ENCODE peak calls at places on chromosomes 16 and 17, in eight cellular contexts. One of them, this sample, is unnamed. For H3K4me1, the result is how much of the 10 kb centered on the place peaks cover.

GRCh38 chr17:35404360-35404759 is 27.9 kb downstream of the SLFN12 start:
- DNase-seq in astrocyte: no peak
- DNase-seq in aorta: no peak
- DNase-seq in tibial artery: no peak
- DNase-seq in Peyer's patch: no peak
- DNase-seq in left lung: no peak
- DNase-seq in heart right ventricle: no peak
- DNase-seq in effector memory CD4-positive, alpha-beta T cell: no peak
- DNase-seq in this sample: no peak

GRCh38 chr17:28335959-28336871 is 654 bp downstream of the TNFAIP1 start:
- DNase-seq in left lung: peak
- DNase-seq in effector memory CD4-positive, alpha-beta T cell: no peak
- DNase-seq in tibial artery: no peak
- DNase-seq in aorta: peak
- DNase-seq in astrocyte: peak
- DNase-seq in heart right ventricle: peak
- DNase-seq in Peyer's patch: no peak
- DNase-seq in this sample: no peak

GRCh38 chr17:58303981-58304734 is 23.4 kb upstream of the MPO start:
- DNase-seq in effector memory CD4-positive, alpha-beta T cell: peak
- DNase-seq in Peyer's patch: peak
- DNase-seq in aorta: no peak
- DNase-seq in astrocyte: no peak
- DNase-seq in heart right ventricle: no peak
- DNase-seq in left lung: no peak
- DNase-seq in tibial artery: no peak
- DNase-seq in this sample: peak

GRCh38 chr16:48194828-48195566 is 39.2 kb upstream of the ABCC12 start:
- DNase-seq in left lung: no peak
- DNase-seq in tibial artery: peak
- DNase-seq in astrocyte: peak
- DNase-seq in Peyer's patch: no peak
- DNase-seq in aorta: no peak
- DNase-seq in heart right ventricle: no peak
- DNase-seq in effector memory CD4-positive, alpha-beta T cell: no peak
- DNase-seq in this sample: no peak

GRCh38 chr16:31079342-31079944 is 5.2 kb downstream of the ZNF646 start:
- DNase-seq in tibial artery: no peak
- DNase-seq in aorta: no peak
- DNase-seq in astrocyte: no peak
- DNase-seq in Peyer's patch: no peak
- DNase-seq in effector memory CD4-positive, alpha-beta T cell: no peak
- DNase-seq in left lung: no peak
- DNase-seq in heart right ventricle: no peak
- DNase-seq in this sample: no peak

GRCh38 chr17:43536236-43537088 is 9.7 kb downstream of the ETV4 start:
- DNase-seq in aorta: no peak
- DNase-seq in astrocyte: peak
- DNase-seq in left lung: no peak
- DNase-seq in Peyer's patch: no peak
- DNase-seq in heart right ventricle: no peak
- DNase-seq in effector memory CD4-positive, alpha-beta T cell: no peak
- DNase-seq in tibial artery: no peak
- DNase-seq in this sample: no peak

GRCh38 chr16:75566889-75567255 is 693 bp downstream of the GABARAPL2 start:
- DNase-seq in effector memory CD4-positive, alpha-beta T cell: no peak
- DNase-seq in astrocyte: no peak
- DNase-seq in tibial artery: no peak
- DNase-seq in heart right ventricle: no peak
- DNase-seq in Peyer's patch: no peak
- DNase-seq in aorta: no peak
- DNase-seq in left lung: no peak
- DNase-seq in this sample: peak

GRCh38 chr17:38353084-38353604 is 1.5 kb downstream of the SOCS7 start:
- DNase-seq in aorta: no peak
- DNase-seq in astrocyte: no peak
- DNase-seq in tibial artery: no peak
- DNase-seq in heart right ventricle: no peak
- DNase-seq in effector memory CD4-positive, alpha-beta T cell: no peak
- DNase-seq in Peyer's patch: no peak
- DNase-seq in left lung: no peak
- DNase-seq in this sample: no peak

GRCh38 chr16:87332150-87332549 is 15.0 kb upstream of the C16orf95 start:
- DNase-seq in astrocyte: no peak
- DNase-seq in heart right ventricle: no peak
- DNase-seq in aorta: no peak
- DNase-seq in effector memory CD4-positive, alpha-beta T cell: no peak
- DNase-seq in left lung: no peak
- DNase-seq in tibial artery: no peak
- DNase-seq in Peyer's patch: no peak
- DNase-seq in this sample: no peak

GRCh38 chr17:31283841-31284240 is 13.2 kb downstream of the OMG start:
- DNase-seq in left lung: no peak
- DNase-seq in astrocyte: peak
- DNase-seq in Peyer's patch: no peak
- DNase-seq in aorta: no peak
- DNase-seq in effector memory CD4-positive, alpha-beta T cell: no peak
- DNase-seq in tibial artery: no peak
- DNase-seq in heart right ventricle: no peak
- DNase-seq in this sample: no peak

GRCh38 chr17:9074106-9074505 is 52.8 kb downstream of the NTN1 start:
- DNase-seq in heart right ventricle: no peak
- DNase-seq in aorta: peak
- DNase-seq in tibial artery: peak
- DNase-seq in effector memory CD4-positive, alpha-beta T cell: no peak
- DNase-seq in Peyer's patch: no peak
- DNase-seq in astrocyte: peak
- DNase-seq in left lung: no peak
- DNase-seq in this sample: no peak

GRCh38 chr16:13945734-13946490 is 26.0 kb downstream of the ERCC4 start:
- DNase-seq in Peyer's patch: no peak
- DNase-seq in heart right ventricle: no peak
- DNase-seq in effector memory CD4-positive, alpha-beta T cell: no peak
- DNase-seq in astrocyte: no peak
- DNase-seq in left lung: no peak
- DNase-seq in aorta: no peak
- DNase-seq in tibial artery: no peak
- DNase-seq in this sample: no peak

GRCh38 chr17:64087252-64088005 is 42.5 kb downstream of the ERN1 start:
- DNase-seq in tibial artery: no peak
- DNase-seq in heart right ventricle: no peak
- DNase-seq in left lung: peak
- DNase-seq in Peyer's patch: no peak
- DNase-seq in astrocyte: no peak
- DNase-seq in aorta: no peak
- DNase-seq in effector memory CD4-positive, alpha-beta T cell: no peak
- DNase-seq in this sample: no peak

GRCh38 chr16:57761957-57762356 is 26.4 kb downstream of the KATNB1 start:
- DNase-seq in effector memory CD4-positive, alpha-beta T cell: no peak
- DNase-seq in aorta: peak
- DNase-seq in heart right ventricle: no peak
- DNase-seq in astrocyte: no peak
- DNase-seq in tibial artery: no peak
- DNase-seq in Peyer's patch: no peak
- DNase-seq in left lung: no peak
- DNase-seq in this sample: no peak

GRCh38 chr16:1532081-1532760 is 1.2 kb upstream of the TMEM204 start:
- DNase-seq in effector memory CD4-positive, alpha-beta T cell: no peak
- DNase-seq in tibial artery: peak
- DNase-seq in heart right ventricle: peak
- DNase-seq in astrocyte: no peak
- DNase-seq in Peyer's patch: no peak
- DNase-seq in left lung: no peak
- DNase-seq in aorta: no peak
- DNase-seq in this sample: no peak

GRCh38 chr16:592518-593306 is 2.8 kb downstream of the RAB40C start:
- DNase-seq in Peyer's patch: peak
- DNase-seq in effector memory CD4-positive, alpha-beta T cell: no peak
- DNase-seq in aorta: peak
- DNase-seq in heart right ventricle: no peak
- DNase-seq in left lung: peak
- DNase-seq in tibial artery: no peak
- DNase-seq in astrocyte: no peak
- DNase-seq in this sample: no peak

GRCh38 chr16:60646631-60647030 is 1389.6 kb downstream of the CDH8 start:
- DNase-seq in effector memory CD4-positive, alpha-beta T cell: no peak
- DNase-seq in heart right ventricle: no peak
- DNase-seq in astrocyte: peak
- DNase-seq in Peyer's patch: no peak
- DNase-seq in tibial artery: no peak
- DNase-seq in left lung: no peak
- DNase-seq in aorta: no peak
- DNase-seq in this sample: no peak
- H3K4me1 ChIP-seq in effector memory CD4-positive, alpha-beta T cell: under half
- H3K4me1 ChIP-seq in heart right ventricle: under half
- H3K4me1 ChIP-seq in astrocyte: under half
- H3K4me1 ChIP-seq in Peyer's patch: under half
- H3K4me1 ChIP-seq in tibial artery: under half
- H3K4me1 ChIP-seq in left lung: under half
- H3K4me1 ChIP-seq in aorta: under half
- H3K4me1 ChIP-seq in this sample: under half

GRCh38 chr17:21214015-21214776 is at the start of gene TMEM11:
- DNase-seq in Peyer's patch: peak
- DNase-seq in aorta: peak
- DNase-seq in left lung: peak
- DNase-seq in astrocyte: peak
- DNase-seq in effector memory CD4-positive, alpha-beta T cell: peak
- DNase-seq in heart right ventricle: peak
- DNase-seq in tibial artery: peak
- DNase-seq in this sample: peak

GRCh38 chr17:21214777-21215541 is 998 bp upstream of the TMEM11 start:
- DNase-seq in heart right ventricle: peak
- DNase-seq in Peyer's patch: no peak
- DNase-seq in effector memory CD4-positive, alpha-beta T cell: no peak
- DNase-seq in aorta: no peak
- DNase-seq in tibial artery: peak
- DNase-seq in left lung: peak
- DNase-seq in astrocyte: peak
- DNase-seq in this sample: no peak

GRCh38 chr17:21211825-21212479 is 2.0 kb downstream of the TMEM11 start:
- DNase-seq in tibial artery: no peak
- DNase-seq in heart right ventricle: no peak
- DNase-seq in effector memory CD4-positive, alpha-beta T cell: no peak
- DNase-seq in left lung: no peak
- DNase-seq in astrocyte: no peak
- DNase-seq in aorta: no peak
- DNase-seq in Peyer's patch: peak
- DNase-seq in this sample: no peak

GRCh38 chr17:21213005-21213404 is 956 bp downstream of the TMEM11 start:
- DNase-seq in Peyer's patch: no peak
- DNase-seq in heart right ventricle: no peak
- DNase-seq in left lung: no peak
- DNase-seq in astrocyte: no peak
- DNase-seq in effector memory CD4-positive, alpha-beta T cell: no peak
- DNase-seq in tibial artery: no peak
- DNase-seq in aorta: no peak
- DNase-seq in this sample: no peak

GRCh38 chr17:21213491-21214014 is 408 bp downstream of the TMEM11 start:
- DNase-seq in left lung: no peak
- DNase-seq in tibial artery: no peak
- DNase-seq in heart right ventricle: peak
- DNase-seq in Peyer's patch: no peak
- DNase-seq in effector memory CD4-positive, alpha-beta T cell: no peak
- DNase-seq in aorta: peak
- DNase-seq in astrocyte: peak
- DNase-seq in this sample: no peak
- H3K27ac ChIP-seq in left lung: peak
- H3K27ac ChIP-seq in tibial artery: peak
- H3K27ac ChIP-seq in heart right ventricle: peak
- H3K27ac ChIP-seq in Peyer's patch: peak
- H3K27ac ChIP-seq in effector memory CD4-positive, alpha-beta T cell: peak
- H3K27ac ChIP-seq in aorta: peak
- H3K27ac ChIP-seq in astrocyte: peak
- H3K27ac ChIP-seq in this sample: peak

GRCh38 chr17:49555495-49556018 is 20.1 kb upstream of the NXPH3 start:
- DNase-seq in aorta: peak
- DNase-seq in left lung: no peak
- DNase-seq in tibial artery: no peak
- DNase-seq in effector memory CD4-positive, alpha-beta T cell: no peak
- DNase-seq in Peyer's patch: no peak
- DNase-seq in heart right ventricle: no peak
- DNase-seq in astrocyte: no peak
- DNase-seq in this sample: no peak

GRCh38 chr17:49554694-49555494 is 20.8 kb upstream of the NXPH3 start:
- DNase-seq in astrocyte: no peak
- DNase-seq in heart right ventricle: no peak
- DNase-seq in aorta: peak
- DNase-seq in effector memory CD4-positive, alpha-beta T cell: no peak
- DNase-seq in Peyer's patch: no peak
- DNase-seq in tibial artery: no peak
- DNase-seq in left lung: no peak
- DNase-seq in this sample: no peak

GRCh38 chr17:49551221-49552069 is 24.2 kb upstream of the NXPH3 start:
- DNase-seq in astrocyte: no peak
- DNase-seq in Peyer's patch: no peak
- DNase-seq in heart right ventricle: no peak
- DNase-seq in aorta: no peak
- DNase-seq in left lung: no peak
- DNase-seq in effector memory CD4-positive, alpha-beta T cell: no peak
- DNase-seq in tibial artery: no peak
- DNase-seq in this sample: no peak

GRCh38 chr17:49552070-49552751 is 23.5 kb upstream of the NXPH3 start:
- DNase-seq in Peyer's patch: peak
- DNase-seq in aorta: no peak
- DNase-seq in heart right ventricle: no peak
- DNase-seq in effector memory CD4-positive, alpha-beta T cell: no peak
- DNase-seq in astrocyte: no peak
- DNase-seq in tibial artery: no peak
- DNase-seq in left lung: no peak
- DNase-seq in this sample: no peak

DNA sequence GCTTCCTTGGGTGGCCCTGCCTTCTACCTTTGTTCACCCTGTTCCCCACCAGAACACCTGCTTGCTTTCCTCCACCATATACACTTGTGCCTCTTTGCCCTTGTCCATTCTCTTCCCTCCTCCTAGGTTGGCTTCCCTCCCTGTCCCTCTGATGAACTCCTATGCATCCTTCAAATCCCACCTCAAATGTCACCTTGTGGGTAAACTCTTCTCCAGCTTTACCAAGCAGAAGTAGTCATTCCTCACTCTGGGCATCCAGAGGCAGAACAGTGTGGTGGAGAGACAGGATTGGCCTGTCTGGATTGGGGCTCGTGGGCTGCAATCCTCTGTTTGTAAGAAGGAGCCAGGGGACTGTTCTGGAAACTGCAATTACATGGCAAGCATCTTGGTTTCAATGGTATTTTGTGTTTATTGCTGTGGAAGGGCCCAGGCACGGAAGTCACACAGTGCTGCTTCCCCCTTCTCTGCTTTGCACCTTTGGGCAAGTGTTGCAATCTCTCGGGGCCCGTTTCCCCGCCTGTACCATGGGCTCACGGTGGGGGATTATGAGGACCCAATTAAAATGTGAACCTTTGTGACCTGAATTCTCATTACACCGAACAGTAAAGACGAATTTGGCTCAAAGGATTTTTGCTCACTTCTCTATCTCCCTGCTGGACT is 21.9 kb upstream of the NXPH3 start:
- DNase-seq in left lung: no peak
- DNase-seq in tibial artery: no peak
- DNase-seq in effector memory CD4-positive, alpha-beta T cell: no peak
- DNase-seq in heart right ventricle: no peak
- DNase-seq in Peyer's patch: no peak
- DNase-seq in aorta: no peak
- DNase-seq in astrocyte: no peak
- DNase-seq in this sample: no peak
- H3K4me1 ChIP-seq in left lung: under half
- H3K4me1 ChIP-seq in tibial artery: under half
- H3K4me1 ChIP-seq in effector memory CD4-positive, alpha-beta T cell: under half
- H3K4me1 ChIP-seq in heart right ventricle: under half
- H3K4me1 ChIP-seq in Peyer's patch: under half
- H3K4me1 ChIP-seq in aorta: under half
- H3K4me1 ChIP-seq in astrocyte: under half
- H3K4me1 ChIP-seq in this sample: under half

GRCh38 chr17:75267146-75267402 is 4.0 kb downstream of the MIF4GD start:
- DNase-seq in heart right ventricle: no peak
- DNase-seq in effector memory CD4-positive, alpha-beta T cell: no peak
- DNase-seq in left lung: peak
- DNase-seq in tibial artery: no peak
- DNase-seq in astrocyte: no peak
- DNase-seq in aorta: no peak
- DNase-seq in Peyer's patch: no peak
- DNase-seq in this sample: no peak
- H3K27ac ChIP-seq in heart right ventricle: no peak
- H3K27ac ChIP-seq in effector memory CD4-positive, alpha-beta T cell: no peak
- H3K27ac ChIP-seq in left lung: no peak
- H3K27ac ChIP-seq in tibial artery: no peak
- H3K27ac ChIP-seq in astrocyte: no peak
- H3K27ac ChIP-seq in aorta: no peak
- H3K27ac ChIP-seq in Peyer's patch: no peak
- H3K27ac ChIP-seq in this sample: no peak

This sample was measured in CD8-positive, alpha-beta memory T cell.